ENCODE peak calls at places on chromosomes 2 and 18, in four cellular contexts. K is GM23248, I is brain microvascular endothelial cell, Y is T-cell. V is an unnamed sample.

GRCh38 chr2:70630761-70631160 is 77.1 kb upstream of the TGFA start:
- DNase-seq in K (no peak), I (no peak), Y (no peak), V (no peak)

GRCh38 chr2:70829916-70830315 is 5.7 kb downstream of the CD207 start:
- DNase-seq in K (no peak), I (no peak), Y (no peak), V (no peak)

GRCh38 chr2:58215429-58215828 is 25.7 kb downstream of the FANCL start:
- DNase-seq in K (no peak), I (no peak), Y (no peak), V (no peak)

GRCh38 chr2:169585673-169586072 is 1.5 kb downstream of the PPIG start:
- DNase-seq in K (peak; percentile 27), I (no peak), Y (no peak), V (no peak)

GRCh38 chr2:26172866-26173595 is at the start of gene GAREM2:
- DNase-seq in K (peak; percentile 46), I (no peak), Y (no peak), V (no peak)

GRCh38 chr2:191165190-191165643 is 14.4 kb upstream of the STAT4 start:
- DNase-seq in K (peak; percentile 77), I (peak; percentile 47), Y (no peak), V (no peak)

GRCh38 chr2:42010743-42011298 is 37.0 kb upstream of the PKDCC start:
- DNase-seq in K (peak; percentile 86), I (peak; percentile 88), Y (no peak), V (no peak)

GRCh38 chr2:42659601-42660000 is 91.2 kb downstream of the MTA3 start:
- DNase-seq in K (peak; percentile 6), I (no peak), Y (no peak), V (no peak)

GRCh38 chr2:128734521-128735295 is 416.0 kb upstream of the HS6ST1 start:
- DNase-seq in K (no peak), I (peak; percentile 85), Y (no peak), V (no peak)

GRCh38 chr2:225002039-225002655 is 40.1 kb downstream of the DOCK10 start:
- DNase-seq in K (peak; percentile 84), I (peak; percentile 61), Y (peak; percentile 65), V (no peak)

GRCh38 chr2:115746151-115746550 is 1303.7 kb downstream of the DPP10 start:
- DNase-seq in K (no peak), I (no peak), Y (no peak), V (no peak)

GRCh38 chr18:54263904-54264336 is 5.4 kb upstream of the POLI start:
- DNase-seq in K (no peak), I (no peak), Y (no peak), V (no peak)